ENCODE peak calls at places on chromosomes 13 and 19, in five cellular contexts. P is upper lobe of left lung, W is body of pancreas, R is choroid plexus epithelial cell, U is colonic mucosa. G is an unnamed sample.
A peak's percentile ranks its signal among the peaks of the same experiment; 100 is the strongest.

GRCh38 chr19:7676854-7677253 is at the start of gene MCEMP1:
- DNase-seq in P (no peak), W (no peak), R (no peak), U (no peak), G (no peak)

GRCh38 chr13:85654227-85654626 is 145.0 kb downstream of the SLITRK6 start:
- DNase-seq in P (no peak), W (no peak), R (no peak), U (no peak), G (no peak)

GRCh38 chr19:46574533-46574932 is 26.6 kb upstream of the CALM3 start:
- DNase-seq in P (no peak), W (no peak), R (peak; percentile 47), U (no peak), G (no peak)

GRCh38 chr13:113624235-113624587 is 33.8 kb downstream of the ATP4B start:
- DNase-seq in P (no peak), W (no peak), R (no peak), U (no peak), G (no peak)

GRCh38 chr19:41531438-41532311 is 44.3 kb upstream of the CEACAM21 start:
- DNase-seq in P (no peak), W (peak; percentile 58), R (peak; percentile 81), U (peak; percentile 59), G (no peak)

GRCh38 chr13:29924482-29924884 is 74.1 kb upstream of the UBL3 start:
- DNase-seq in P (no peak), W (no peak), R (peak; percentile 75), U (no peak), G (no peak)

GRCh38 chr19:46755077-46755852 is 9.0 kb upstream of the STRN4 start:
- DNase-seq in P (peak; percentile 85), W (no peak), R (peak; percentile 69), U (no peak), G (no peak)

GRCh38 chr13:113357529-113357928 is 6.4 kb downstream of the GRTP1 start:
- DNase-seq in P (no peak), W (no peak), R (peak; percentile 84), U (no peak), G (no peak)

GRCh38 chr13:114248011-114248410 is 13.3 kb downstream of the CDC16 start:
- DNase-seq in P (no peak), W (no peak), R (peak; percentile 46), U (no peak), G (no peak)

GRCh38 chr13:75505966-75506365 is 24.0 kb upstream of the TBC1D4 start:
- DNase-seq in P (no peak), W (no peak), R (no peak), U (no peak), G (no peak)
- TF ChIP-seq CTCF in P (no peak), W (no peak), R (no peak), U (no peak), G (no peak)

GRCh38 chr13:52848455-52849190 is at the start of gene PCDH8:
- DNase-seq in P (peak; percentile 81), W (peak; percentile 24), R (no peak), U (no peak), G (peak; percentile 92)

GRCh38 chr13:52849727-52850395 is 1.4 kb upstream of the PCDH8 start:
- DNase-seq in P (peak; percentile 38), W (no peak), R (no peak), U (no peak), G (no peak)

GRCh38 chr13:52852444-52852843 is 4.0 kb upstream of the PCDH8 start:
- DNase-seq in P (no peak), W (no peak), R (no peak), U (no peak), G (no peak)

GRCh38 chr13:52851153-52851962 is 2.9 kb upstream of the PCDH8 start:
- DNase-seq in P (peak; percentile 88), W (peak; percentile 23), R (peak; percentile 13), U (peak; percentile 44), G (peak; percentile 56)

DNA sequence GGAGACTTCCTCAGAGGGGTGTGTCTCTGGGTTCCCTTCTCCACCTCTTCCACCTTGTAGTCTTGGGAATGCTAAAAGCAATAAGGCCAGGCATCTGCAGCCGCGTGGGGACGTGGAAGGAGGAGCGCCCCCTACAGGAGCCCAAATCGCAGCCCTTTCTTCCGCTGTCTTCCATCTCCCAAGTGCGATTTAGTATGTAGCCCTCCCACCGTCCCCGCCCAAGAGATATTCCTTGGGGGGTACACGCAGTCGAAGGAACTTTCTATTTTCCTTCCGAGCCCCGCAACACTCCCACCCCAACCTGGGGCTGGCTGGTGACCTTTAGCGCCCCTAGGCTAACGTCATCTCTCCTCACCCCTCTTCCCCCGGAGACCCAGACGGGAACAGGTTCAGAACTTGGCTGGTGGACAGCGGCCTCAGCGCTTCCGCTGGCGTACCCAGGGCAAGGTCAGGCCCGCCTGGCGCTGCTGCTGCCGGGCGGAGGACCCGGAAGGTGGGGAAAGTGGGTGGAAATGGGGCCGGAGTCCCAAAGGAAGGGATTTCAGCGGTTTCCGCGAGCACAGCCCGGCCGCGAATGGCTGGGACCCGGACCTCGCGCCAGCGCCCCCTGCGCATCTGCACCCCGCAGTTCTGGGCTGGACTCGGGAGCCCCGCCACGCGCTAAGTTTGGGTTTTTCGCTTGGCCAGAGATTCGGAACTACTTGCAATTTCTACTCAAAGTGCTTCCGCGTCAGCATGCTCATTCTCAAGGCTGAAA is 2.1 kb upstream of the PCDH8 start:
- DNase-seq in P (peak; percentile 90), W (peak; percentile 65), R (peak; percentile 27), U (peak; percentile 79), G (peak; percentile 93)
- TF ChIP-seq CTCF in P (no peak), W (no peak), R (no peak), U (no peak), G (peak; percentile 54)

GRCh38 chr19:35510626-35510964 is 2.9 kb downstream of the DMKN start:
- DNase-seq in P (no peak), W (no peak), R (no peak), U (no peak), G (no peak)
- TF ChIP-seq CTCF in P (no peak), W (no peak), R (no peak), U (no peak), G (no peak)

GRCh38 chr19:1811942-1812425 is at the start of gene ATP8B3:
- DNase-seq in P (peak; percentile 96), W (no peak), R (no peak), U (no peak), G (no peak)
- TF ChIP-seq CTCF in P (peak; percentile 4), W (no peak), R (no peak), U (no peak), G (no peak)

DNA sequence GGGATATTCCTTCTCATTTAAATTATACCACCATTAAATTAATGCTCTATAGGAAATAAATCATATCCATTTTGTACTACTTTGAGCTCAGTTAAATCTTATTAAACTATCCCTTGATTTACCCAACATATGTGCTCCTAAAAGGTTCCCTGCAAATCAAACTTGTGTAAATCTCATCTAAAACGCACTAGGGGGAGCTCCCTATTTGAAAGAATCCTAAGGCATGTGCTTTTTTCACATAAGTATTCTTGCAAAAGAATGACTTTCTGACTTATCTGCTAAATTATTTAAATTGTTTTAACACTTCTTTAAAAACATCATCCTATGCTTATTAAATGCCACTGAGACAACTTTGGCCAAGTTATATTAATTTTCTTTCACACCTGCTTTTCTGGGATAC is 7.9 kb downstream of the INTS6 start:
- DNase-seq in P (no peak), W (no peak), R (peak; percentile 81), U (no peak), G (no peak)
- TF ChIP-seq CTCF in P (no peak), W (peak; percentile 13), R (peak; percentile 46), U (no peak), G (no peak)

GRCh38 chr19:57276430-57276829 is 3.9 kb upstream of the ZNF460 start:
- DNase-seq in P (no peak), W (no peak), R (no peak), U (no peak), G (no peak)

GRCh38 chr19:57280913-57281425 is 684 bp downstream of the ZNF460 start:
- DNase-seq in P (no peak), W (no peak), R (peak; percentile 14), U (no peak), G (no peak)

GRCh38 chr19:57282011-57282636 is 1.8 kb downstream of the ZNF460 start:
- DNase-seq in P (no peak), W (no peak), R (no peak), U (no peak), G (no peak)

GRCh38 chr19:57280165-57280912 is at the start of gene ZNF460:
- DNase-seq in P (peak; percentile 99), W (peak; percentile 97), R (peak; percentile 99), U (peak; percentile 97), G (peak; percentile 97)

DNA sequence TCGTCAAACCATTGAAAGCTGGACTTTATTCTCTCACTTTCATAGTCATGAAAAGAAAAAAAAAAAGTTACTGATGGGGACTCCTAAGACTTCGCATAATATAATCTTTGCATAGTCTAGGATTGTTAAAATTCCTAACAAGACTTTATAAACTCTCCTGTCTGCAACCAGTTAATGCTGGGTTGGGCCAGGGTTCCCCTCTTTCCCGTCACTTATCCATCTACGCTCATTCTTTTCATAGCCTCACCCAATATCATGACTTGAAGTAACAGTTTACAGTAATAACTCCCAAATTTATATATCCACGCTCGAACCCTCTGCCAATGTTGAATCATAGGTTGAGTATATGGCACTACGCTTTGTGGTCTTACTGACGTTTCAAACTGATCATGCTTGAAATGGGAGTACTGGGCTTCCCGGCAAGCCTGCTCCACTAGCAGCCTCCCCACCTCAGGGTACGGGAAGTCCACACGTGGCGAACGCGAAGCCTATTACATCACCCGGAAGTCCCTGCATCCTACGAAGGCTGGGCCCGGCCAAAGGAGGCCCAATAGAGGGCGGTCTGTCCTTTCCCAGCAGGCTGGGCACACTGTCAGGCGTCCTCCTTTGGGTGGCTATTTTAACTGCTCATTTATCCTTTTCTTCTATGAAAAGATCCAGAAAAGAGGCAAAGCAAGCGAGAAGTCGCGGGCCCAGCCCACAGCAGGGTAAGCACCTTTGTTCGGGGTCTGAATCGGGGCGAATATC is 694 bp upstream of the ZNF460 start:
- DNase-seq in P (no peak), W (peak; percentile 91), R (peak; percentile 99), U (peak; percentile 91), G (peak; percentile 74)
- TF ChIP-seq CTCF in P (peak; percentile 38), W (no peak), R (peak; percentile 47), U (no peak), G (no peak)

GRCh38 chr19:31402931-31403330 is 53.7 kb upstream of the TSHZ3 start:
- DNase-seq in P (no peak), W (no peak), R (no peak), U (no peak), G (no peak)
- TF ChIP-seq CTCF in P (no peak), W (no peak), R (no peak), U (no peak), G (no peak)

GRCh38 chr13:26050568-26051230 is 1.1 kb downstream of the SHISA2 start:
- DNase-seq in P (peak; percentile 89), W (peak; percentile 12), R (peak; percentile 47), U (no peak), G (peak; percentile 77)
- TF ChIP-seq CTCF in P (no peak), W (no peak), R (no peak), U (no peak), G (no peak)

DNA sequence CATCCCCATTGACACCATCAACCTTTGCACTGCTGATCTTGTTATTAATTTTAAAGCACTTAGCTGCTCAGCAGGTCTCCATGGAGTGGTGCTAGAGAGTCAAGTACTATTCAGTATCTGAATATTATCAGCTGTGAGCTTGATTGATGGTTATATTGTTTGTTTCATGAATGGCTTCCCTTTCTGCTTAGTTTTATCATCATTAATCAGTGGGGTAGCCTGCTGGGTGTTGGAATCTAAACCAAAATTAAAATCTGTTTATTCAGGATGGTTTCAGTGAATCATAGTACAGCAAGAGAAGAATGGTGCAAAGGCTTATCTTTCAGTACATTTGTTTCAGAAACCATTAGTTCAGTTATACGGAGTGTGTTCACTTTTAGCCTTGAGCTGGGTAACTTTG is 42.5 kb upstream of the SCEL start:
- DNase-seq in P (no peak), W (no peak), R (peak; percentile 71), U (no peak), G (no peak)
- TF ChIP-seq CTCF in P (peak; percentile 50), W (peak; percentile 31), R (peak; percentile 76), U (no peak), G (no peak)